ENCODE peak calls at places on chromosomes 16 and 17, in four cellular contexts. Z is K562, G is HepG2, N is GM12878. I is an unnamed sample.

GRCh38 chr16:57314161-57314785 is 29.8 kb upstream of the PLLP start:
- DNase-seq in Z (peak; percentile 3), G (no peak), N (no peak), I (no peak)

GRCh38 chr16:2023098-2023925 is 3.4 kb upstream of the NHERF2 start:
- DNase-seq in Z (peak; percentile 90), G (peak; percentile 75), N (peak; percentile 51), I (peak; percentile 99)

GRCh38 chr17:15516150-15516549 is 47.1 kb downstream of the TVP23C start:
- DNase-seq in Z (no peak), G (no peak), N (no peak), I (no peak)

GRCh38 chr17:8128125-8128784 is 4.3 kb upstream of the HES7 start:
- DNase-seq in Z (no peak), G (no peak), N (no peak), I (no peak)

GRCh38 chr16:2297506-2297860 is 29.6 kb upstream of the RNPS1 start:
- DNase-seq in Z (no peak), G (no peak), N (no peak), I (no peak)

GRCh38 chr17:62703776-62704380 is 76.4 kb downstream of the MRC2 start:
- DNase-seq in Z (peak; percentile 84), G (no peak), N (no peak), I (peak; percentile 88)

GRCh38 chr17:156946-157345 is 19.6 kb downstream of the SCGB1C2 start:
- DNase-seq in Z (no peak), G (no peak), N (no peak), I (no peak)

GRCh38 chr16:20285993-20286499 is 41.3 kb downstream of the GP2 start:
- DNase-seq in Z (no peak), G (no peak), N (no peak), I (no peak)

GRCh38 chr17:1186923-1187771 is 7.4 kb upstream of the ABR start:
- DNase-seq in Z (peak; percentile 71), G (peak; percentile 63), N (no peak), I (peak; percentile 92)

GRCh38 chr16:83891742-83892141 is 7.2 kb upstream of the MLYCD start:
- DNase-seq in Z (no peak), G (no peak), N (no peak), I (no peak)

GRCh38 chr17:74147966-74148365 is 55.5 kb upstream of the RPL38 start:
- DNase-seq in Z (no peak), G (no peak), N (no peak), I (no peak)

GRCh38 chr16:28263305-28263704 is 29.0 kb upstream of the SBK1 start:
- DNase-seq in Z (no peak), G (no peak), N (no peak), I (no peak)

GRCh38 chr16:67770371-67770991 is 35.9 kb downstream of the RANBP10 start:
- DNase-seq in Z (no peak), G (no peak), N (no peak), I (no peak)

GRCh38 chr17:31226373-31226772 is 70.7 kb downstream of the OMG start:
- DNase-seq in Z (no peak), G (no peak), N (no peak), I (no peak)

GRCh38 chr16:1477033-1477432 is 2.2 kb upstream of the CLCN7 start:
- DNase-seq in Z (no peak), G (no peak), N (no peak), I (no peak)

GRCh38 chr16:67773569-67774456 is 32.5 kb downstream of the RANBP10 start:
- DNase-seq in Z (peak; percentile 40), G (peak; percentile 24), N (no peak), I (no peak)

GRCh38 chr17:68095205-68095811 is 59.8 kb downstream of the KPNA2 start:
- DNase-seq in Z (no peak), G (no peak), N (no peak), I (no peak)

GRCh38 chr16:50183316-50183715 is 30.2 kb downstream of the TENT4B start:
- DNase-seq in Z (no peak), G (no peak), N (no peak), I (no peak)

GRCh38 chr17:31588512-31588911 is 197.0 kb downstream of the RAB11FIP4 start:
- DNase-seq in Z (no peak), G (no peak), N (no peak), I (no peak)

GRCh38 chr17:82938486-82939212 is 98.8 kb upstream of the ZNF750 start:
- DNase-seq in Z (no peak), G (no peak), N (no peak), I (no peak)

GRCh38 chr16:82636958-82637357 is 10.2 kb downstream of the CDH13 start:
- DNase-seq in Z (no peak), G (no peak), N (no peak), I (no peak)

GRCh38 chr17:44353656-44354331 is 8.7 kb downstream of the GRN start:
- DNase-seq in Z (peak; percentile 16), G (no peak), N (no peak), I (no peak)

DNA sequence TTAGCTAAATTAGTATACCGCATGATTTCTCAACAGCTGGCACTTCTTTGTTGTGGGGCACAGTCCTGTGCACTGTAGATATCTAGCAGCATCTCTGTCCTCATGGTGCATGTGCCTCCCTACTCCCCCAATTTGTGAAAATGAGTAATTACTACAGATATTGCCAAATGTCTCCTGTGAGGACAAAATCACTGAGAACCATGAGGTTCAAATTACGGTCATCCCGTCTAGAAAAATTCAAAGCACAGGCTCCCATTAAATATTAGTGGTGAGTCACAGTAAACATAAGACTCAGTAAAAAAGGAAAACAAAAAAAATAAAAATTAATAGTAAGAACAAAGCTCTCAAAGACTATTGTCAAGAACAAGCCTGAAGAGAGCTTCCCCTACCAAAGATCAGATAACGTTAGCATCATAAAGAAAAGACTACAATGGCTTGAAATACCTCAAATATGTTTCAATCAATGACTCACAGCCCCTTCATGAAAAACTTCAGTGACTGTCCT is 57.8 kb downstream of the STH start:
- DNase-seq in Z (no peak), G (no peak), N (no peak), I (no peak)
- TF ChIP-seq FOXM1 in Z (no peak), G (no peak), N (no peak), I (no peak)

DNA sequence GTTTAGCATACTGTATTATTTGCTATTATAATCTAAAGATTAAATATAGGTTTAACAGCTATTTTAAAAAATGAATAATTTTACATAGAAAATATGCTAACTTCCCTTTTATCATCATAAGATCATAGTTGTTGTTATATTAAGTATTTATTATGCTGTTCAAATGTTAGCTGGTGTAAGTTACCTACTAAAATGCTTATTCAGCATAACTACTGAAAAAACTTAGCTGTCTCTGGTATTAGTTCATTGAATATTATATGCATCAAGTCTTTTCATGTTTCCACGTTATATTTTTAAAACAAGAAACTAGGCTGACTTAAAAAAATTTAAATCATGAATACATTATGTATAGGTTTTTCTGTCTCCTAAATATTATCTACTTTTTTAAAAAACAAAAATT is 62.6 kb downstream of the NETO2 start:
- DNase-seq in Z (no peak), G (no peak), N (no peak), I (no peak)
- TF ChIP-seq TARDBP in Z (no peak), G (no peak), N (no peak), I (no peak)

GRCh38 chr16:55277536-55277935 is 46.5 kb upstream of the IRX6 start:
- DNase-seq in Z (no peak), G (no peak), N (no peak), I (no peak)
- TF ChIP-seq SP1 in Z (no peak), G (no peak), N (no peak), I (no peak)

DNA sequence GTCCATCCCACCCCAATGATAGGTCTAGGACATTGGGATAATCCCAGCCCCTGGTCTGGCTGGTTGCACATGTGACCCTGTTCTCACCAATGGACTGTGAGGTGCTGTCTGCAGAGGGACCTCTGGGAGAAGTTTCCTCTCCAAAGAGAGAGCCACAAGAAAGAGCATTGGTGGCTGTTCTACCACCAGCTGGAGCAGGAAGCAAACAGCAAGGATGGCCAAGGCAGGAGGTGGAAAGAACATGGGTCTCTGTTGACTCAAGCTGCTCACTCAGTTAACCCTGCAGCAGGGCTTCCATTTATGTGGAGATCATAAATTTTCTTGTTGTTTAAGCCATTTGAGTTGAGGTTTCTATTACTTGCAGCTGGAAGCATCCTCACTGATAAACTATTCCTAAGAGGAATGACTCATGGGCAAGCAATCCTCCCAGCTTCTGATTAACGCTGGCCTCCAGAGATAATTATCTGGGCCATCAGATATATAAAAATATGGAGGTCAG is 52.5 kb downstream of the CYB5B start:
- DNase-seq in Z (no peak), G (peak; percentile 29), N (no peak), I (peak; percentile 27)
- TF ChIP-seq FOXM1 in Z (no peak), G (no peak), N (no peak), I (no peak)